ENCODE peak calls at places on chromosomes 1 and 21, in ten cellular contexts. N, Q, Z, F, U, T, A, S, R and Y are unnamed samples.
A peak's percentile ranks its signal among the peaks of the same experiment; 100 is the strongest.

GRCh38 chr1:58442114-58442513 is 104.4 kb downstream of the OMA1 start:
- DNase-seq in N (no peak), Q (no peak), Z (no peak), F (no peak), U (no peak), T (no peak), A (peak; percentile 30), S (no peak), R (no peak), Y (no peak)

GRCh38 chr1:112544011-112544688 is 35.4 kb downstream of the WNT2B start:
- DNase-seq in N (peak; percentile 91), Q (no peak), Z (no peak), F (no peak), U (no peak), T (no peak), A (no peak), S (no peak), R (peak; percentile 95), Y (no peak)

GRCh38 chr1:13700521-13701273 is 709 bp downstream of the PRDM2 start:
- DNase-seq in N (peak; percentile 11), Q (no peak), Z (peak; percentile 19), F (peak; percentile 81), U (peak; percentile 47), T (peak; percentile 28), A (peak; percentile 51), S (peak; percentile 35), R (peak; percentile 20), Y (peak; percentile 67)

GRCh38 chr1:119327066-119327435 is 41.5 kb upstream of the HAO2 start:
- DNase-seq in N (no peak), Q (no peak), Z (no peak), F (no peak), U (no peak), T (no peak), A (peak; percentile 7), S (peak; percentile 92), R (no peak), Y (no peak)

GRCh38 chr1:51636765-51637522 is 20.1 kb downstream of the OSBPL9 start:
- DNase-seq in N (peak; percentile 89), Q (peak; percentile 51), Z (no peak), F (no peak), U (peak; percentile 33), T (no peak), A (no peak), S (no peak), R (peak; percentile 91), Y (no peak)

GRCh38 chr1:86104606-86105532 is 51.7 kb downstream of the COL24A1 start:
- DNase-seq in N (peak; percentile 69), Q (peak; percentile 19), Z (no peak), F (no peak), U (peak; percentile 14), T (no peak), A (no peak), S (no peak), R (no peak), Y (no peak)

GRCh38 chr1:7584643-7585042 is 186.5 kb upstream of the VAMP3 start:
- DNase-seq in N (no peak), Q (no peak), Z (no peak), F (no peak), U (no peak), T (no peak), A (no peak), S (no peak), R (no peak), Y (no peak)

GRCh38 chr1:111585461-111586100 is 34.0 kb upstream of the RAP1A start:
- DNase-seq in N (peak; percentile 9), Q (no peak), Z (no peak), F (no peak), U (no peak), T (no peak), A (no peak), S (no peak), R (no peak), Y (no peak)

GRCh38 chr21:33308586-33309490 is 15.9 kb upstream of the IFNAR1 start:
- DNase-seq in N (no peak), Q (no peak), Z (no peak), F (no peak), U (peak; percentile 71), T (no peak), A (no peak), S (no peak), R (peak; percentile 55), Y (no peak)

GRCh38 chr1:109579496-109579895 is 31.1 kb downstream of the GNAI3 start:
- DNase-seq in N (no peak), Q (no peak), Z (peak; percentile 19), F (no peak), U (no peak), T (no peak), A (no peak), S (no peak), R (peak; percentile 28), Y (peak; percentile 58)

GRCh38 chr21:25898671-25899070 is 163.9 kb downstream of the GABPA start:
- DNase-seq in N (no peak), Q (no peak), Z (no peak), F (no peak), U (no peak), T (no peak), A (no peak), S (no peak), R (no peak), Y (no peak)

GRCh38 chr1:228205526-228206436 is 2.1 kb upstream of the OBSCN start:
- DNase-seq in N (no peak), Q (no peak), Z (no peak), F (no peak), U (no peak), T (no peak), A (no peak), S (peak; percentile 20), R (no peak), Y (no peak)

GRCh38 chr1:96845464-96845863 is 123.9 kb downstream of the PTBP2 start:
- DNase-seq in N (peak; percentile 54), Q (no peak), Z (no peak), F (no peak), U (peak; percentile 34), T (peak; percentile 43), A (peak; percentile 61), S (peak; percentile 74), R (no peak), Y (peak; percentile 46)
- TF ChIP-seq CTCF in N (peak; percentile 87), Q (no peak), Z (peak; percentile 63), F (peak; percentile 52), U (peak; percentile 44), T (peak; percentile 67), A (peak; percentile 61), S (peak; percentile 88), R (peak; percentile 42), Y (peak; percentile 56)

DNA sequence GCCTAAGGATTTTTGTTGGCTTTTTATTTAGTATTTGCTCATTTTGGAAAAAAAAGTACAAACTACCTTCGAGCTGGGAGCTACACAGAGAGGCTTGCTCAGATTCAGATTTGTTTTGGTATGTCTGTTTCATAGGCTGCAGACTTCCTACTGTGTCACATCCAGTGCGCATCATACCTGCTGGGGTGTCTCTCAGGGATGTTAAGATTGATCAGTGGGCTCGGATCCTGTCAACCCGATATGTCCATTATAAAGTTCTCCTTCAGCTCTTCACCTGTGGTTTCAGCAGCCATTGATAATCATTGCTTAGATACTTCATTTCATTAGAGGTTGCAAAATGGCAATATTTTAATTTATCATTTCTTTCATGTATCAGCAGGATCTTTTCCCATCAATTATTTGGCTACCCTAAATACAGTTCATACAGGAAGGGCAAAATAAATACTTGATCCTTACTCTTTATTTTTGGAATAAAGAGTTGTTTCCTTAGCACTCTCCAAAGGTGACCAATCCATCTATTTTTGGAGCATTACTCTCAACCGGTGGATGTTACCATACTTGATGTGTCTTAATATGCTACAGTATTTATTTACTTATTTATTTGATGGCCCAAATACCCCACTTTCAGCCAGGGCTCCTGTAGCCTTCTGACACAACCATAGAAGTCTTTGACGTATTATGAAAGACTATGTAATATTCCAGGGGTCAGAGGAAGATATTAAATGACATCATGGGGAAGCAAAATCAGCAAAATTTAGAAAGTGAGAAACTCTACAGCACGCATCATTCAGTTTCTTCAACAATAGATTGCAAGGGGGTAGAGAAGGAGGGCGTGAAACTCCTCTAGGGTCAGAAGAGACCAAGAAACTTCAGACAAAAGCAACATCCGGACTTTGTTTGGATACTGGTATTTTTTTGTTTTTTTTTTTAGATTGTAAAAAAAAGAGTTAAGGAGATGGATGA is 55.3 kb upstream of the HNRNPU start:
- DNase-seq in N (no peak), Q (no peak), Z (no peak), F (no peak), U (no peak), T (no peak), A (no peak), S (no peak), R (no peak), Y (no peak)
- H3K27ac ChIP-seq in N (no peak overlapping the region), Q (no peak overlapping the region), Z (no peak overlapping the region), F (no peak overlapping the region), U (no peak overlapping the region), T (no peak overlapping the region), A (no peak overlapping the region), S (no peak overlapping the region), R (no peak overlapping the region), Y (peak overlapping the region; percentile 86)

GRCh38 chr1:11374748-11375110 is 101.7 kb downstream of the UBIAD1 start:
- DNase-seq in N (no peak), Q (no peak), Z (no peak), F (no peak), U (no peak), T (no peak), A (no peak), S (no peak), R (no peak), Y (no peak)

GRCh38 chr1:11384170-11384554 is 94.8 kb upstream of the DISP3 start:
- DNase-seq in N (peak; percentile 22), Q (no peak), Z (no peak), F (no peak), U (no peak), T (no peak), A (no peak), S (no peak), R (peak; percentile 13), Y (no peak)

GRCh38 chr1:11383553-11384169 is 95.3 kb upstream of the DISP3 start:
- DNase-seq in N (no peak), Q (no peak), Z (no peak), F (no peak), U (no peak), T (no peak), A (no peak), S (no peak), R (no peak), Y (peak; percentile 72)

GRCh38 chr1:11376981-11377583 is 101.9 kb upstream of the DISP3 start:
- DNase-seq in N (no peak), Q (peak; percentile 40), Z (no peak), F (no peak), U (no peak), T (no peak), A (no peak), S (no peak), R (no peak), Y (no peak)

DNA sequence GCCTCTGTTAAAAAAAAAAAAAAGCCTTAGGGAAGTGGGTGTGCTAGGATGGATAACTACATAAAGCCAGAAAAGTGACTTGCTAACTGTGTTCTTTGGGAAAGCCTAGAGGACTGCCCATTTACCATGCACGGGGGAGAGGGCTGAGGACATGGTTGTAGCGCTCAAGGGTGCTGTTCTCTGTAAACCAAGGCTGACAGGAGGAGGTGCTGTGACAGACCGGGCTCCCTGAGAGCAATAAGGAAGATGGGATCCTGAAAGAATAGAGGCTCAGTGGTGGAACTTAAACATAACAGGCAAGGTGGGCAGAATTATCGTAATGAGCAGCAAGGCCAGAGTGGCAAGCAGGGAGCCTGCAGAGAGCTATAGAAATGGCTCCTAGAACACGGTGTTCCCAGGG is 98.5 kb upstream of the DISP3 start:
- DNase-seq in N (no peak), Q (no peak), Z (no peak), F (no peak), U (no peak), T (no peak), A (no peak), S (no peak), R (no peak), Y (no peak)
- H3K27me3 ChIP-seq in N (peaks cover 31% of the 10 kb centered on the region), Q (no peaks in the 10 kb centered on the region), Z (peaks cover 28% of the 10 kb centered on the region), F (peaks cover 4% of the 10 kb centered on the region), U (peaks cover 6% of the 10 kb centered on the region), T (no peaks in the 10 kb centered on the region), A (no peaks in the 10 kb centered on the region), S (no peaks in the 10 kb centered on the region), R (peaks cover 8% of the 10 kb centered on the region), Y (no peaks in the 10 kb centered on the region)

GRCh38 chr1:230143534-230143933 is 76.5 kb downstream of the GALNT2 start:
- DNase-seq in N (no peak), Q (no peak), Z (no peak), F (no peak), U (no peak), T (no peak), A (no peak), S (no peak), R (no peak), Y (no peak)
- TF ChIP-seq CTCF in N (no peak), Q (no peak), Z (no peak), F (no peak), U (no peak), T (no peak), A (no peak), S (no peak), R (no peak), Y (no peak)